ENCODE peak calls at places on chromosomes 4 and X, in eight cellular contexts. F is OCI-LY7, G is PC-3, M is MM.1S, K is GM23248, A is GM23338, L is neural progenitor cell, B is hepatocyte. P is an unnamed sample.
A peak's percentile ranks its signal among the peaks of the same experiment; 100 is the strongest.

GRCh38 chr4:184472540-184473264 is 1.6 kb downstream of the IRF2 start:
- DNase-seq in B (peak; percentile 91), L (peak; percentile 86), M (peak; percentile 59), K (peak; percentile 88), A (peak; percentile 79), F (peak; percentile 81), G (peak; percentile 69), P (no peak)

GRCh38 chr4:78776729-78777555 is 792 bp downstream of the BMP2K start:
- DNase-seq in B (peak; percentile 60), G (peak; percentile 74), L (peak; percentile 80), K (peak; percentile 90), F (peak; percentile 80), M (peak; percentile 56), A (peak; percentile 63), P (peak; percentile 28)

GRCh38 chr4:102640669-102641068 is 120.1 kb downstream of the MANBA start:
- DNase-seq in K (peak; percentile 57), B (no peak), G (peak; percentile 81), M (no peak), A (no peak), F (no peak), L (no peak), P (no peak)

GRCh38 chr4:168139336-168139735 is 47.0 kb downstream of the ANXA10 start:
- DNase-seq in K (peak; percentile 80), L (no peak), G (peak; percentile 55), B (no peak), A (no peak), F (no peak), M (no peak), P (no peak)

GRCh38 chrX:49174723-49175122 is 3.0 kb downstream of the PLP2 start:
- DNase-seq in L (no peak), M (no peak), A (no peak), B (no peak), K (no peak), F (no peak), G (no peak), P (no peak)

GRCh38 chrX:111719426-111720210 is 38.6 kb downstream of the ALG13 start:
- DNase-seq in G (peak; percentile 12), L (no peak), A (peak; percentile 2), B (peak; percentile 13), K (peak; percentile 14), M (peak; percentile 41), F (peak; percentile 2), P (no peak)

GRCh38 chrX:78035061-78035460 is 65.6 kb upstream of the PGAM4 start:
- DNase-seq in G (no peak), K (no peak), A (no peak), L (no peak), M (no peak), F (no peak), B (no peak), P (no peak)

GRCh38 chrX:46913710-46914109 is 1.5 kb downstream of the JADE3 start:
- DNase-seq in K (peak; percentile 48), B (peak; percentile 30), M (no peak), L (peak; percentile 20), G (peak; percentile 45), F (no peak), A (peak; percentile 17), P (no peak)

GRCh38 chr4:82496349-82496748 is 65.4 kb downstream of the TMEM150C start:
- DNase-seq in L (no peak), G (no peak), M (no peak), A (no peak), K (no peak), B (no peak), F (no peak), P (no peak)

GRCh38 chr4:26075588-26075987 is 161.6 kb downstream of the SMIM20 start:
- DNase-seq in G (peak; percentile 71), K (no peak), M (no peak), B (no peak), A (no peak), F (no peak), L (no peak), P (no peak)

GRCh38 chr4:37562592-37562991 is 123.6 kb downstream of the RELL1 start:
- DNase-seq in K (peak; percentile 32), L (no peak), F (no peak), G (peak; percentile 83), A (no peak), M (no peak), B (no peak), P (no peak)

GRCh38 chrX:64977051-64977450 is 801 bp upstream of the ZC4H2 start:
- DNase-seq in L (no peak), M (no peak), K (no peak), G (peak; percentile 7), F (no peak), A (no peak), B (no peak), P (no peak)

GRCh38 chr4:29278580-29278979 is 1441.6 kb upstream of the PCDH7 start:
- DNase-seq in B (no peak), G (peak; percentile 68), A (no peak), F (no peak), L (no peak), M (no peak), K (peak; percentile 4), P (no peak)

GRCh38 chr4:125951275-125951887 is 636.6 kb downstream of the FAT4 start:
- DNase-seq in F (no peak), G (no peak), L (no peak), B (no peak), M (no peak), K (peak; percentile 70), A (no peak), P (no peak)

GRCh38 chrX:72269671-72270251 is 7.3 kb downstream of the RPS4X start:
- DNase-seq in B (no peak), G (peak; percentile 61), F (no peak), K (peak; percentile 59), A (no peak), M (no peak), L (no peak), P (no peak)

DNA sequence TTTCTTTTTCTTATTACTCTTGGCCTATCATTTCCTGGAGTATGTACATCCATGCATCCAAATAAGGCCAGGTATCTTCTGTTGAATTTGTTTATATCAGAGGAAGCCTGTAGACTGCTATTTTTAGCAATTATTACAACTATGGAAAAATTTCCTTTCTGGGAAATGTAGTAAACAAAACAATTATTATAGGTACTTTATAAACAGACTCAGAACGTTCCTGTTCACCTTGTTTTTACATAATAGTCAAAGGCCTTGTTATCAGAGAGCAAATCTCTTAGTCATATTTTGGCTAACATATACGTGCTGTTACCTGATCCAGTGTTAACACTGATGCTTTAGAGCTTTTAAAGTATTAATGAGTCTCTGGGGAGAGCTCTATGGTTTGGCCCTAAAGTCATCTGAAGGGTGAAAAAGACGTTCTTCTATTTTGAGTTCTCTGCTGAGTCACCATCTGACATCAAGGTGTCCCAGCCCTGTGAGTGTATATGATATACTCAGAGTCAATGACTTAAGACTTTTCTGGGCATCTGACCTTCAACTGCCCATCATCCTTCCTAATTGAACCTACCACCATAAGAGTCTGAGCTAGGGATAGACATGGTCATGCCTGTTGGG is 7.3 kb downstream of the SPARCL1 start:
- DNase-seq in M (peak; percentile 40), F (no peak), L (no peak), B (peak; percentile 16), A (no peak), G (peak; percentile 89), K (peak; percentile 58), P (peak; percentile 19)
- TF ChIP-seq EZH2phosphoT487 in M (no peak), F (no peak), L (no peak), B (no peak), A (no peak), G (no peak), K (no peak), P (no peak)

DNA sequence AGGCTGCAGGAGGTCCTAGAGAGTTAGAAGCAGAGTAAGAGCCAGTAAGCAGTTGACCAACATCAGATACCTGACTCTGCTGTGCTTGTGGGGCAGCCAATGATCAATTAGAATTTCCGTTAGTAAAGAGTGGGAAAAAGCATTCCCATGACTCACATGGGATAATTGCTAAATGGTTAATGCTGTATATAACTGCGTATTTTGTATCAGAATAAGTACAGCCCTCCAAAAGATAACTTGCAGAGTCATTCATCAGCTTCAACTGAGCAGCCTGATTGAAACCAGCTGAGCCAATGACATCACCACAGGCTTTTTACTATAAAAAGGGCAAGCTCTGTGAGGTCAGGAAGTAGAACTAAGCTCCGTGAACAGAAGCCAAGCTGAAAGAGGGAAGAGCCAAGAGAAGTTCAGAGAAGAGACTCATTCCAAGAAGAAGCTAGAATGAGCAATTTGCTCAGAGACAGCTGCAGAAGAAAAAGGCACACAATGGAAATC is 67.9 kb downstream of the PPP3CA start:
- DNase-seq in M (peak; percentile 28), L (no peak), F (peak; percentile 8), G (no peak), A (no peak), B (peak; percentile 50), K (peak; percentile 97), P (no peak)
- TF ChIP-seq EZH2phosphoT487 in M (no peak), L (no peak), F (no peak), G (no peak), A (no peak), B (no peak), K (no peak), P (no peak)

GRCh38 chrX:121308276-121308805 is 260.9 kb downstream of the GLUD2 start:
- DNase-seq in F (peak; percentile 45), L (peak; percentile 56), A (peak; percentile 42), B (peak; percentile 47), G (peak; percentile 51), M (peak; percentile 87), K (peak; percentile 81), P (peak; percentile 10)
- TF ChIP-seq EZH2phosphoT487 in F (no peak), L (no peak), A (no peak), B (no peak), G (no peak), M (no peak), K (no peak), P (no peak)

GRCh38 chr4:153451931-153452660 is 14.1 kb upstream of the TMEM131L start:
- DNase-seq in G (no peak), M (no peak), B (no peak), K (no peak), L (peak; percentile 59), A (peak; percentile 82), F (no peak), P (no peak)

GRCh38 chr4:153448003-153448731 is 18.0 kb upstream of the TMEM131L start:
- DNase-seq in K (no peak), G (no peak), F (no peak), A (no peak), M (no peak), B (peak; percentile 60), L (no peak), P (no peak)

GRCh38 chr4:153450545-153450917 is 15.6 kb upstream of the TMEM131L start:
- DNase-seq in B (no peak), M (no peak), L (no peak), K (no peak), G (no peak), F (no peak), A (no peak), P (no peak)

GRCh38 chr4:153449338-153449737 is 16.8 kb upstream of the TMEM131L start:
- DNase-seq in B (no peak), F (no peak), L (no peak), G (no peak), K (no peak), M (no peak), A (no peak), P (no peak)

DNA sequence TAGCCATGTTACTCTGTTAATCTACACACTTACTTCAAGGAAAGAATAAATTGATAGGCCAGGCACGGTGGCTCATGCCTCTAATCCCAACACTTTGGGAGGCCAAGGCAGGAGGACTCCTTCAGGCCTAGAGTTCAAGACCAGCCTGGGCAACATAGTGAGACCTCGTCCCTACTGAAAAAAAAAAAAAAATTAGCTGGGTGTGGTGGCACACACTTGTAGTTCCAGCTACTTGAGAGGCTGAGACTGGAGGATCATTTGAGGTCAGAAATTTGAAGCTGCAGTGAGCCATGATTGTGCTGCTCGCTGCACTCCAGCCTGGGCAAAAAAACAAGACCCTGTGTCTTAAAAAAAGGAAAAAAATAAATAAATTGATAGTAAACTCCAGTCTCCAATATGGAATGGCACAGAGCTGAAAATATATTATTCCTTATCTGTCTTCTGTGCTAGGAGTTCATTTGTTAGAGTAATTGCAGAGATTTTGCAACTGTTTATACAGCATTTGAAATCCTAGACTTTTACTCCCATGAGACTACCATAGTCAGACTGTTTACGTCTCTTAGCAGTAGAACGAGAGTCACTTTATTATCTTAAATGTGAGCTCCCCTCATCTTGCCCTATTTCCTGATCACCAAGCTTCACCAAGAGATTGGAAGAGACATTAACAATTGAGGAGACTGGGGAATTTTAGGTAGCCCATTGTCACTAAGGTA is 18.8 kb upstream of the TMEM131L start:
- DNase-seq in F (no peak), G (no peak), K (peak; percentile 52), B (peak; percentile 17), M (no peak), A (no peak), L (no peak), P (no peak)
- TF ChIP-seq EZH2phosphoT487 in F (no peak), G (no peak), K (no peak), B (no peak), M (no peak), A (no peak), L (no peak), P (no peak)